ENCODE peak calls at places on chromosome 14, in eight cellular contexts. O is left lung; B is B cell; U is left ventricle myocardium inferior; V is cardiac muscle cell; J is AG09319; I is astrocyte of the cerebellum; L is CD4-positive, alpha-beta T cell. W is an unnamed sample.
A peak's percentile ranks its signal among the peaks of the same experiment; 100 is the strongest.

GRCh38 chr14:49687942-49688700 is at the start of gene POLE2:
- DNase-seq in O (peak; percentile 96), B (peak; percentile 84), U (peak; percentile 78), V (peak; percentile 87), J (no peak), I (no peak), L (peak; percentile 68), W (no peak)

GRCh38 chr14:92754956-92755355 is 6.5 kb upstream of the LGMN start:
- DNase-seq in O (no peak), B (no peak), U (no peak), V (no peak), J (no peak), I (no peak), L (no peak), W (no peak)

GRCh38 chr14:101072531-101072930 is 169.0 kb upstream of the RTL1 start:
- DNase-seq in O (peak; percentile 60), B (no peak), U (no peak), V (no peak), J (no peak), I (no peak), L (no peak), W (no peak)

GRCh38 chr14:63713765-63714164 is 14.1 kb downstream of the SGPP1 start:
- DNase-seq in O (no peak), B (no peak), U (no peak), V (no peak), J (peak; percentile 32), I (peak; percentile 20), L (no peak), W (no peak)

GRCh38 chr14:92644166-92644565 is 104.3 kb downstream of the LGMN start:
- DNase-seq in O (no peak), B (no peak), U (no peak), V (no peak), J (no peak), I (no peak), L (no peak), W (peak; percentile 19)

GRCh38 chr14:72495668-72496067 is 398.2 kb downstream of the DPF3 start:
- DNase-seq in O (no peak), B (no peak), U (no peak), V (no peak), J (no peak), I (peak; percentile 31), L (no peak), W (no peak)

GRCh38 chr14:103045387-103045869 is 11.9 kb downstream of the CDC42BPB start:
- DNase-seq in O (no peak), B (peak; percentile 44), U (no peak), V (peak; percentile 20), J (no peak), I (no peak), L (no peak), W (no peak)

GRCh38 chr14:67650694-67651093 is 23.7 kb downstream of the VTI1B start:
- DNase-seq in O (no peak), B (no peak), U (no peak), V (no peak), J (no peak), I (no peak), L (no peak), W (no peak)

GRCh38 chr14:74982661-74983060 is 20.1 kb upstream of the EIF2B2 start:
- DNase-seq in O (no peak), B (no peak), U (no peak), V (no peak), J (no peak), I (no peak), L (no peak), W (no peak)

GRCh38 chr14:100486025-100486828 is 101.0 kb downstream of the BEGAIN start:
- DNase-seq in O (no peak), B (peak; percentile 50), U (peak; percentile 59), V (peak; percentile 92), J (peak; percentile 85), I (peak; percentile 60), L (peak; percentile 57), W (peak; percentile 89)

GRCh38 chr14:35821546-35822411 is 4.4 kb upstream of the BRMS1L start:
- DNase-seq in O (no peak), B (peak; percentile 39), U (no peak), V (peak; percentile 43), J (no peak), I (no peak), L (no peak), W (no peak)

GRCh38 chr14:64943556-64943955 is 1.0 kb upstream of the GPX2 start:
- DNase-seq in O (no peak), B (no peak), U (no peak), V (no peak), J (no peak), I (no peak), L (no peak), W (no peak)

GRCh38 chr14:20609215-20610001 is 18.2 kb upstream of the RNASE12 start:
- DNase-seq in O (peak; percentile 86), B (peak; percentile 83), U (peak; percentile 42), V (peak; percentile 88), J (peak; percentile 74), I (peak; percentile 80), L (peak; percentile 31), W (no peak)

GRCh38 chr14:20607617-20608016 is 16.4 kb upstream of the RNASE12 start:
- DNase-seq in O (no peak), B (no peak), U (no peak), V (no peak), J (no peak), I (no peak), L (no peak), W (no peak)

GRCh38 chr14:20606902-20607242 is 15.7 kb upstream of the RNASE12 start:
- DNase-seq in O (no peak), B (no peak), U (no peak), V (no peak), J (no peak), I (no peak), L (no peak), W (no peak)

GRCh38 chr14:20610002-20610765 is 19.0 kb upstream of the RNASE12 start:
- DNase-seq in O (peak; percentile 86), B (peak; percentile 79), U (peak; percentile 79), V (peak; percentile 69), J (peak; percentile 44), I (peak; percentile 45), L (peak; percentile 58), W (no peak)

GRCh38 chr14:20608383-20609095 is 17.4 kb upstream of the RNASE12 start:
- DNase-seq in O (no peak), B (no peak), U (no peak), V (no peak), J (no peak), I (no peak), L (no peak), W (no peak)
- TF ChIP-seq CTCF in O (no peak), B (no peak), U (no peak), V (no peak), J (no peak), I (no peak), L (no peak), W (no peak)

GRCh38 chr14:86654558-86655184 is 1124.7 kb downstream of the FLRT2 start:
- DNase-seq in O (no peak), B (peak; percentile 30), U (peak; percentile 23), V (peak; percentile 82), J (no peak), I (peak; percentile 6), L (peak; percentile 7), W (no peak)
- TF ChIP-seq CTCF in O (no peak), B (peak; percentile 32), U (peak; percentile 43), V (peak; percentile 63), J (no peak), I (peak; percentile 45), L (no peak), W (peak; percentile 25)

GRCh38 chr14:52013984-52014600 is 24.7 kb downstream of the RTRAF start:
- DNase-seq in O (peak; percentile 59), B (no peak), U (peak; percentile 48), V (peak; percentile 48), J (no peak), I (no peak), L (no peak), W (no peak)
- TF ChIP-seq CTCF in O (no peak), B (no peak), U (peak; percentile 34), V (peak; percentile 22), J (no peak), I (no peak), L (no peak), W (peak; percentile 26)

DNA sequence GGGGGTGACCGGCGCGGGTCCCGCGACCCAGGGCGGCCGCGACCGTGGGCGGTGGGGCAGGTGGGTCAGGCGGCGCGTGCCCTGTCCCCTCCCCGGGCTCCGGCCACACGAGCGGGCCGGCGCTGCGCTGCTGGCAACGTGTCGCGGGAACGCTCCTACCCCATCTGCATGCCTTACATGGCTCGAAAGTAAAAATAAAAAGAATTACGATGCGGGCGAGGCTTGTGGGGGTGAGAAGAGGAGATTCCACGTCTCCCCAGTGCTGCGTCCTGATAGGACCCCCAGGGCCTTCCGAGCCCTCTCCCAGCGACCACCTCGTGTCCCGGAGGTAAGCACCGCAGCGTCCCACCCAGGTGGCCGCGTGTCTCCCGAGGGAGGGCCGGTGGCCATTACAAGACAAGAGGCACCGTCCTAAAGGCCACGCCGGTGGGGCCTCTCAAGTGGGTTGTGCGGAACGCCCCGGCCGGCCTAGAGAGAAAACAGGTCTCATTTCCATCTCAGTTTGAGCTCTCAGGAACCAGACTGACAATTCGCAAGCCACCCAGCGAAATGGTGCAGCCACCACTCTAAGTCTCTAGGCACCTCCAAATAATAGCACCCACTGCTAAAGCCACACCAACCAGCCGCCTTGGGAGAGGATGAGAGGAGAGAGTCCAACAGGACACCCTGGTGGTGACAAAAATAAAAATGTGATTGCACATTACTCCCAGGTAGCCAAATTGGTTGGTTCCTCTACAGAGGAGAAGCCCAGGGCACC is 614 bp upstream of the FOXN3 start:
- DNase-seq in O (peak; percentile 89), B (peak; percentile 78), U (peak; percentile 61), V (peak; percentile 78), J (no peak), I (no peak), L (peak; percentile 41), W (no peak)
- TF ChIP-seq CTCF in O (peak; percentile 31), B (peak; percentile 71), U (peak; percentile 55), V (peak; percentile 30), J (peak; percentile 9), I (peak; percentile 29), L (peak; percentile 50), W (peak; percentile 43)

GRCh38 chr14:90373887-90374286 is 22.9 kb upstream of the CALM1 start:
- DNase-seq in O (no peak), B (no peak), U (no peak), V (no peak), J (no peak), I (no peak), L (no peak), W (no peak)

GRCh38 chr14:90374813-90375212 is 22.0 kb upstream of the CALM1 start:
- DNase-seq in O (no peak), B (no peak), U (no peak), V (no peak), J (no peak), I (no peak), L (no peak), W (no peak)

DNA sequence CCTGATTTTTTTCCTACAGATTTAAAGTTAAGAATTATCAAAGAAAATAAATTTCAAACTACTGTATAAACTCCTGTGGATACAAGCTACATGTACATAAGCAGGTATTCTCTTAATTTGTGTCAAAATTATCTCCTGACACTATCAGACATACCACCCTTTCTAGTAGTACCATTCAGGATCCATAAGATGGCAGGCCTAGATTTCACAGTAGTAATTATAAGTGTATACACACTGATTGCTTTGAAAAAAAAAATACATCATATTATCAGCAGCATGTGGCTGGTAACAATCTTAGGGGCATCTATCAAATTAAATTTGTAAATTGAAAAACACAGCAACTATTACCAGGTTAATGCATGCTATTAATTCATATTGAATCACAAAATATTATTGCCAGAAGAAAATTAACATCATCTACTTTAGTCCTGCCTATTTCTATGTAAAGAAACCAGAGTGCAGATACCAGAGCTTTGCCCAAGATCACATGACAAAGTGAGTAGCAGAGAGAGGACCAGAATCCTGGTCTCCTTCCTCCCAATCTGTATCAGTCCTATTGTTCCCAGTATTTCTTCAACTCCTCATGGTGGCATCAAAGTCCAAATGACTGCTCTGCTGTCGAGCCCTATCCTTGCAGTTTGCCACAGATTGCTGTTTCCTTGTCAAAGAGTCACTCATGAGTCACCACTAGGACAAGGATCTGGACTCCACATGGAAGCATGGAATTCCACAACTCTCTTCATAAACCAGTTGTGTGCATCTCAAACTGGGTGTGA is 27.7 kb upstream of the CALM1 start:
- DNase-seq in O (no peak), B (peak; percentile 10), U (no peak), V (no peak), J (no peak), I (no peak), L (no peak), W (no peak)
- TF ChIP-seq CTCF in O (no peak), B (peak; percentile 53), U (peak; percentile 37), V (no peak), J (no peak), I (no peak), L (peak; percentile 74), W (no peak)